ENCODE peak calls at places on chromosomes 3 and 15, in seven cellular contexts. E is vagina, Z is OCI-LY7, D is neural progenitor cell, A is mammary epithelial cell, Y is brain microvascular endothelial cell, S is fibroblast of the aortic adventitia. G is an unnamed sample.

GRCh38 chr15:93265046-93265658 is 176.1 kb upstream of the RGMA start:
- DNase-seq in Z (no peak), S (no peak), D (no peak), A (no peak), E (no peak), Y (peak; percentile 68), G (no peak)

GRCh38 chr3:172104471-172105072 is 65.2 kb downstream of the FNDC3B start:
- DNase-seq in Z (no peak), S (peak; percentile 37), E (no peak), Y (peak; percentile 31), D (peak; percentile 68), A (peak; percentile 54), G (peak; percentile 34)

GRCh38 chr15:71526061-71526460 is 284.3 kb upstream of the NR2E3 start:
- DNase-seq in Y (peak; percentile 18), Z (no peak), E (no peak), A (no peak), S (peak; percentile 67), D (peak; percentile 16), G (no peak)

GRCh38 chr15:99511529-99511864 is 54.3 kb upstream of the MEF2A start:
- DNase-seq in A (no peak), S (peak; percentile 93), Y (peak; percentile 39), E (no peak), D (no peak), Z (peak; percentile 55), G (no peak)

GRCh38 chr3:194880940-194881925 is 195.6 kb downstream of the FAM43A start:
- DNase-seq in Y (no peak), E (peak; percentile 94), Z (no peak), S (no peak), A (no peak), D (no peak), G (no peak)

GRCh38 chr15:101488300-101489164 is 975 bp downstream of the PCSK6 start:
- DNase-seq in A (no peak), Y (no peak), E (peak; percentile 70), Z (no peak), D (peak; percentile 75), S (no peak), G (peak; percentile 36)

GRCh38 chr15:54772663-54773062 is 424.1 kb downstream of the RSL24D1 start:
- DNase-seq in D (no peak), A (no peak), Z (no peak), Y (no peak), S (no peak), E (no peak), G (no peak)

GRCh38 chr3:178367817-178368617 is 168.2 kb upstream of the KCNMB2 start:
- DNase-seq in A (no peak), E (no peak), Z (no peak), D (no peak), Y (no peak), S (peak; percentile 93), G (no peak)

GRCh38 chr3:38114875-38115644 is 21.9 kb downstream of the ACAA1 start:
- DNase-seq in Y (no peak), A (no peak), Z (no peak), S (no peak), D (no peak), E (no peak), G (no peak)

GRCh38 chr3:127170794-127171193 is 22.1 kb upstream of the PRR23E start:
- DNase-seq in Y (peak; percentile 37), D (peak; percentile 51), Z (no peak), S (peak; percentile 40), E (no peak), A (peak; percentile 16), G (peak; percentile 42)

GRCh38 chr3:3260870-3261269 is 81.4 kb upstream of the CRBN start:
- DNase-seq in Z (no peak), D (no peak), A (no peak), S (no peak), E (no peak), Y (no peak), G (no peak)

GRCh38 chr3:166071-166470 is 30.5 kb upstream of the CHL1 start:
- DNase-seq in Z (no peak), A (no peak), D (peak; percentile 23), E (no peak), Y (no peak), S (no peak), G (no peak)

GRCh38 chr15:63449711-63450110 is 54.7 kb upstream of the USP3 start:
- DNase-seq in Y (no peak), S (no peak), D (no peak), Z (no peak), E (no peak), A (no peak), G (no peak)

GRCh38 chr3:183094711-183095110 is 4.6 kb downstream of the MCCC1 start:
- DNase-seq in A (peak; percentile 82), Z (no peak), D (no peak), Y (no peak), S (no peak), E (no peak), G (no peak)

GRCh38 chr15:47987908-47988532 is 132.8 kb upstream of the SLC24A5 start:
- DNase-seq in D (peak; percentile 84), S (peak; percentile 78), E (no peak), Y (peak; percentile 69), A (peak; percentile 32), Z (peak; percentile 69), G (peak; percentile 20)

GRCh38 chr3:159266779-159267178 is 464.9 kb downstream of the MFSD1 start:
- DNase-seq in Z (peak; percentile 20), S (no peak), A (peak; percentile 42), E (no peak), Y (no peak), D (peak; percentile 84), G (peak; percentile 65)

GRCh38 chr3:167733961-167734497 is 663 bp downstream of the PDCD10 start:
- DNase-seq in Z (peak; percentile 37), S (peak; percentile 24), Y (no peak), A (no peak), D (peak; percentile 17), E (no peak), G (no peak)

GRCh38 chr3:128296469-128297251 is 143.4 kb downstream of the EEFSEC start:
- DNase-seq in Z (no peak), S (no peak), D (no peak), A (no peak), Y (no peak), E (peak; percentile 72), G (no peak)

GRCh38 chr3:13110678-13111116 is 37.5 kb upstream of the IQSEC1 start:
- DNase-seq in A (peak; percentile 52), S (no peak), Z (peak; percentile 94), E (no peak), Y (no peak), D (peak; percentile 60), G (peak; percentile 68)

GRCh38 chr15:92810418-92811138 is 89.5 kb upstream of the CHD2 start:
- DNase-seq in A (peak; percentile 75), E (no peak), S (peak; percentile 61), Z (peak; percentile 91), Y (peak; percentile 53), D (peak; percentile 77), G (peak; percentile 24)

GRCh38 chr3:42822828-42823227 is 13.6 kb downstream of the ACKR2 start:
- DNase-seq in Z (no peak), Y (no peak), D (no peak), A (peak; percentile 73), E (no peak), S (no peak), G (no peak)

GRCh38 chr15:99104788-99105515 is at the start of gene SYNM:
- DNase-seq in S (peak; percentile 56), Y (peak; percentile 39), E (peak; percentile 91), D (peak; percentile 94), A (peak; percentile 74), Z (peak; percentile 38), G (peak; percentile 81)

GRCh38 chr3:171116365-171116764 is 89.8 kb upstream of the SLC2A2 start:
- DNase-seq in Y (no peak), S (peak; percentile 46), Z (no peak), E (no peak), D (no peak), A (peak; percentile 67), G (no peak)

GRCh38 chr15:74007820-74008371 is 13.4 kb downstream of the PML start:
- DNase-seq in A (no peak), Z (peak; percentile 69), Y (no peak), E (no peak), D (no peak), S (no peak), G (no peak)

GRCh38 chr15:99962006-99962561 is 228.8 kb upstream of the LYSMD4 start:
- DNase-seq in D (no peak), A (no peak), Z (no peak), S (no peak), E (peak; percentile 31), Y (no peak), G (no peak)

GRCh38 chr3:29410200-29410599 is 129.3 kb downstream of the RBMS3 start:
- DNase-seq in S (no peak), Z (peak; percentile 82), E (no peak), A (peak; percentile 4), D (no peak), Y (no peak), G (no peak)

GRCh38 chr3:45078910-45079522 is 52.9 kb downstream of the CLEC3B start:
- DNase-seq in D (no peak), Z (no peak), A (peak; percentile 35), Y (no peak), S (peak; percentile 70), E (no peak), G (no peak)
- TF ChIP-seq CTCF in D (no peak), Z (no peak), A (no peak), Y (peak; percentile 58), S (peak; percentile 45), E (no peak), G (no peak)

GRCh38 chr15:59688888-59689625 is at the start of gene BNIP2:
- DNase-seq in Y (peak; percentile 99), Z (peak; percentile 98), E (peak; percentile 98), S (peak; percentile 98), A (peak; percentile 97), D (peak; percentile 99), G (peak; percentile 99)
- TF ChIP-seq CTCF in Y (no peak), Z (no peak), E (no peak), S (no peak), A (no peak), D (no peak), G (no peak)

DNA sequence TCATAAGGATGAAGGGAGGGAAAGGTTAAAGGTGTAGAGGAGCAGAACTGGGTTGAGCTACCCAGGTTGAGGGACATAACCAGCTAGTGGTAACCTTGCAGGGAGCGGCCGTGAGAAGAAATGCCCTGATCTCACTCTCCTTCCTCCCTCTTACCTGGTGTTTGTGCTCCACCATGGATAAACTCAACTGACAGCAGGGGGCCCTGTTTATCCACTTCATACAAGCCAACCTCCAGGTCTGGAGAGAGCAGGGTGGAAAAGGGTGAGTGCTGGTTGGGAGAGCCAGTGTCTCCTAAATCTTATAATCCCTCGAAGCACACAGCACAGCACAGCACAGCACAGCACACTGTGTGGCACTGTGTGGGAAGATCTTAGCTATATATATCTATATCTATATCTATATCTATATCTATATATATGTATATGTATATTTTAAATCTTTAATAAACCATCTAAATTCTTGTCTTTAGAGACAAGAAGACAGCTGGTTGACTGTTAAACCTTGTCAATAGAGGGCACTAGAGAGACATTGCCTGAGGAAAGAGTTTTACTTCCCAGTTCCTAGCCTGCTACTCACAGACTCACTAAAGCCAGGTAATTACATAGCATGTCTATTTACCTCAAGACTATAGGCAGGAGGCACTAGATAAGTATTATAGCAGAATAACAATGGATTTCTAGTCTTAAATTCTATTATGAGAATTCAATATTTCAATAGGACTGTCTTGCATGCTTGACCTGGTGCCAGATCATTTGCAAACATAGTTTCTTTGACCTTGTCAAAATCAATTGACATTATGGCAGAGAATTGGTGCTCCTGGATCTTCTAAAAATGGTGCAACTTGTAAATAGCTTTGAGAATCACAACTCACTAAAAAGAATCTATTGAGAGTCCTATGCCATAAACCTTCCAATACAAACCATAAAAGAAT is 21.7 kb upstream of the FMN1 start:
- DNase-seq in Y (peak; percentile 14), E (no peak), S (peak; percentile 36), Z (peak; percentile 58), D (peak; percentile 51), A (peak; percentile 51), G (no peak)
- TF ChIP-seq CTCF in Y (peak; percentile 70), E (no peak), S (peak; percentile 68), Z (peak; percentile 79), D (peak; percentile 72), A (peak; percentile 73), G (peak; percentile 52)

GRCh38 chr3:151305081-151305777 is 11.4 kb downstream of the GPR87 start:
- DNase-seq in Z (no peak), A (peak; percentile 99), S (peak; percentile 98), D (peak; percentile 50), E (no peak), Y (peak; percentile 95), G (no peak)
- TF ChIP-seq CTCF in Z (no peak), A (peak; percentile 36), S (peak; percentile 28), D (peak; percentile 4), E (no peak), Y (peak; percentile 45), G (no peak)

G was measured in nephron progenitor cell.